ENCODE peak calls at places on chromosomes 12 and 14, in five cellular contexts. One of them, this sample, is unnamed. For H3K27me3 and H3K4me1, the result is how much of the 10 kb centered on the place peaks cover.

GRCh38 chr12:121992059-121992879 is 29.4 kb upstream of the BCL7A start:
- DNase-seq in esophagus squamous epithelium: no peak
- DNase-seq in effector memory CD4-positive, alpha-beta T cell: no peak
- DNase-seq in heart left ventricle: peak
- DNase-seq in tibial artery: no peak
- DNase-seq in this sample: no peak

GRCh38 chr14:49461529-49462401 is 124.4 kb downstream of the RPS29 start:
- DNase-seq in tibial artery: peak
- DNase-seq in esophagus squamous epithelium: peak
- DNase-seq in effector memory CD4-positive, alpha-beta T cell: peak
- DNase-seq in heart left ventricle: no peak
- DNase-seq in this sample: no peak

GRCh38 chr12:127245009-127245408 is 1022.0 kb upstream of the TMEM132C start:
- DNase-seq in tibial artery: no peak
- DNase-seq in esophagus squamous epithelium: no peak
- DNase-seq in heart left ventricle: no peak
- DNase-seq in effector memory CD4-positive, alpha-beta T cell: no peak
- DNase-seq in this sample: no peak

GRCh38 chr14:31070431-31070830 is 44.3 kb upstream of the STRN3 start:
- DNase-seq in esophagus squamous epithelium: no peak
- DNase-seq in tibial artery: no peak
- DNase-seq in effector memory CD4-positive, alpha-beta T cell: no peak
- DNase-seq in heart left ventricle: no peak
- DNase-seq in this sample: peak

GRCh38 chr12:98754095-98754494 is 109.0 kb downstream of the APAF1 start:
- DNase-seq in esophagus squamous epithelium: no peak
- DNase-seq in tibial artery: no peak
- DNase-seq in effector memory CD4-positive, alpha-beta T cell: no peak
- DNase-seq in heart left ventricle: no peak
- DNase-seq in this sample: no peak

GRCh38 chr14:44803239-44803905 is 158.4 kb downstream of the KLHL28 start:
- DNase-seq in heart left ventricle: no peak
- DNase-seq in effector memory CD4-positive, alpha-beta T cell: no peak
- DNase-seq in tibial artery: no peak
- DNase-seq in esophagus squamous epithelium: no peak
- DNase-seq in this sample: no peak

GRCh38 chr14:99899578-99900178 is 106.5 kb downstream of the EML1 start:
- DNase-seq in esophagus squamous epithelium: no peak
- DNase-seq in heart left ventricle: no peak
- DNase-seq in tibial artery: no peak
- DNase-seq in effector memory CD4-positive, alpha-beta T cell: no peak
- DNase-seq in this sample: no peak

GRCh38 chr12:93563807-93564538 is 8.5 kb upstream of the SOCS2 start:
- DNase-seq in esophagus squamous epithelium: no peak
- DNase-seq in tibial artery: no peak
- DNase-seq in heart left ventricle: no peak
- DNase-seq in effector memory CD4-positive, alpha-beta T cell: no peak
- DNase-seq in this sample: no peak

GRCh38 chr12:119727600-119728436 is 59.9 kb downstream of the PRKAB1 start:
- DNase-seq in esophagus squamous epithelium: no peak
- DNase-seq in tibial artery: no peak
- DNase-seq in heart left ventricle: no peak
- DNase-seq in effector memory CD4-positive, alpha-beta T cell: no peak
- DNase-seq in this sample: no peak

GRCh38 chr12:111406474-111407370 is 999 bp downstream of the SH2B3 start:
- DNase-seq in tibial artery: peak
- DNase-seq in effector memory CD4-positive, alpha-beta T cell: peak
- DNase-seq in heart left ventricle: peak
- DNase-seq in esophagus squamous epithelium: no peak
- DNase-seq in this sample: no peak

GRCh38 chr14:101230161-101230850 is 326.8 kb upstream of the RTL1 start:
- DNase-seq in heart left ventricle: no peak
- DNase-seq in esophagus squamous epithelium: no peak
- DNase-seq in tibial artery: no peak
- DNase-seq in effector memory CD4-positive, alpha-beta T cell: no peak
- DNase-seq in this sample: no peak

GRCh38 chr12:7108042-7108927 is 729 bp downstream of the C1RL start:
- DNase-seq in esophagus squamous epithelium: peak
- DNase-seq in effector memory CD4-positive, alpha-beta T cell: peak
- DNase-seq in tibial artery: peak
- DNase-seq in heart left ventricle: peak
- DNase-seq in this sample: peak

GRCh38 chr14:102316048-102316745 is 3.3 kb upstream of the ZNF839 start:
- DNase-seq in esophagus squamous epithelium: no peak
- DNase-seq in effector memory CD4-positive, alpha-beta T cell: no peak
- DNase-seq in heart left ventricle: no peak
- DNase-seq in tibial artery: peak
- DNase-seq in this sample: no peak

GRCh38 chr12:130367003-130367402 is 29.3 kb downstream of the PIWIL1 start:
- DNase-seq in effector memory CD4-positive, alpha-beta T cell: no peak
- DNase-seq in tibial artery: no peak
- DNase-seq in heart left ventricle: no peak
- DNase-seq in esophagus squamous epithelium: no peak
- DNase-seq in this sample: no peak

GRCh38 chr14:38944691-38945090 is 158.3 kb downstream of the SEC23A start:
- DNase-seq in esophagus squamous epithelium: no peak
- DNase-seq in heart left ventricle: no peak
- DNase-seq in effector memory CD4-positive, alpha-beta T cell: no peak
- DNase-seq in tibial artery: no peak
- DNase-seq in this sample: no peak

GRCh38 chr14:58873228-58873953 is 235.6 kb downstream of the DACT1 start:
- DNase-seq in tibial artery: no peak
- DNase-seq in esophagus squamous epithelium: no peak
- DNase-seq in heart left ventricle: no peak
- DNase-seq in effector memory CD4-positive, alpha-beta T cell: no peak
- DNase-seq in this sample: no peak

GRCh38 chr12:6072302-6072752 is 52.1 kb downstream of the VWF start:
- DNase-seq in tibial artery: no peak
- DNase-seq in esophagus squamous epithelium: no peak
- DNase-seq in effector memory CD4-positive, alpha-beta T cell: no peak
- DNase-seq in heart left ventricle: peak
- DNase-seq in this sample: no peak

GRCh38 chr14:49863483-49864262 is 11.1 kb upstream of the NEMF start:
- DNase-seq in effector memory CD4-positive, alpha-beta T cell: no peak
- DNase-seq in esophagus squamous epithelium: no peak
- DNase-seq in heart left ventricle: no peak
- DNase-seq in tibial artery: no peak
- DNase-seq in this sample: peak

GRCh38 chr12:21113266-21113665 is 17.7 kb upstream of the SLCO1B1 start:
- DNase-seq in esophagus squamous epithelium: no peak
- DNase-seq in effector memory CD4-positive, alpha-beta T cell: no peak
- DNase-seq in heart left ventricle: no peak
- DNase-seq in tibial artery: no peak
- DNase-seq in this sample: no peak

GRCh38 chr12:65169311-65170244 is at the start of gene LEMD3:
- DNase-seq in heart left ventricle: peak
- DNase-seq in esophagus squamous epithelium: peak
- DNase-seq in effector memory CD4-positive, alpha-beta T cell: peak
- DNase-seq in tibial artery: peak
- DNase-seq in this sample: peak

GRCh38 chr14:42140001-42140400 is 533.3 kb downstream of the LRFN5 start:
- DNase-seq in heart left ventricle: no peak
- DNase-seq in tibial artery: no peak
- DNase-seq in effector memory CD4-positive, alpha-beta T cell: no peak
- DNase-seq in esophagus squamous epithelium: no peak
- DNase-seq in this sample: no peak

DNA sequence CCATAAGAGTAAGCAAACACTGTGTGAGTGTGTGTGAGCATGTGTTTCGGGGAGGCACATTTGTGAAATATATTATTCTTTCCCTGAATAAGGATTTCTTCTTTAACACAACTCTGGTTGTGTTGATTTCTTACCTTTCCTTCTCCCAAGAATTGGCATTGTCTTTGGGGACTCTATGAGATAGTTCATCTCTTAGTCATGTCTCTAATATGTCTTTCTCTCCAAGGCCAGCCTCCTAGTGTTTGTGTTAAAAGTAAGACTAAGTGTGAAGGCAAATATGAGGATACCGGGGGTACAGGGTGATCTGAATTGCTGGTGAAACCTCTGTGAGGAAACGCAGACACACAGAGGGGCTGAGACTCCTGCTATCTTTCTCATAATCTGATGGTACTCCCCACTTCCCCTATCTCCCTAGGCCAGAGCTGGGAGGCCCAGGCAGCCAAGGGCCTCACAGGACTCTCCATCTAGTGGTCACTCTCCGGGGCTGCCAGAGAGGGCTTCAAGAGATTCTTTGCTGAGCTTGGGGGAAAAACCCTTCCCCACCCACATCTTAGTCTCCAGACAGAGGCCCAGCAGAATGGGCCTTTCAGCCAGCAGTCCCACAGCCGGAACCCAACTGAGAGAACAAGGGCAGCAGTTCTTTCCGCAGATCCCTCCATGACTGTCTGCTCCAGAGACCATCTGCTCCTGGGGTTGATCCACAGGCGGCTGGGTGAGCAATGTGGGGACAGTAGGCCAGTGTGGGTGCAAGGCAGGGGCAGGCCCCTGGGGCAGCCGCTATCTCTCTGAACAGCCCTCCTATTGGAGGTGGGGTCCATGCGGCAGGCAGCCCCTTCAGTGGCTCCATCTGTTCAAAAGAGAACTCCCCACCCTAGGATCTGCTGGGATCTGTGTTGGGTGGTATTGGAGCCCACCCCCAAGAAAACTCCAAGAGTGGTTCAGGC is 5.8 kb upstream of the HOXC12 start:
- DNase-seq in esophagus squamous epithelium: no peak
- DNase-seq in heart left ventricle: no peak
- DNase-seq in tibial artery: no peak
- DNase-seq in effector memory CD4-positive, alpha-beta T cell: no peak
- DNase-seq in this sample: no peak
- H3K27me3 ChIP-seq in esophagus squamous epithelium: half or more
- H3K27me3 ChIP-seq in heart left ventricle: half or more
- H3K27me3 ChIP-seq in tibial artery: under half
- H3K27me3 ChIP-seq in effector memory CD4-positive, alpha-beta T cell: half or more
- H3K27me3 ChIP-seq in this sample: half or more

GRCh38 chr14:94489336-94489735 is 13.3 kb upstream of the SERPINA9 start:
- DNase-seq in esophagus squamous epithelium: no peak
- DNase-seq in effector memory CD4-positive, alpha-beta T cell: no peak
- DNase-seq in tibial artery: no peak
- DNase-seq in heart left ventricle: no peak
- DNase-seq in this sample: no peak

GRCh38 chr14:94485944-94486841 is 10.2 kb upstream of the SERPINA9 start:
- DNase-seq in heart left ventricle: peak
- DNase-seq in effector memory CD4-positive, alpha-beta T cell: peak
- DNase-seq in tibial artery: peak
- DNase-seq in esophagus squamous epithelium: no peak
- DNase-seq in this sample: no peak

GRCh38 chr14:94483729-94484275 is 7.8 kb upstream of the SERPINA9 start:
- DNase-seq in heart left ventricle: no peak
- DNase-seq in effector memory CD4-positive, alpha-beta T cell: no peak
- DNase-seq in esophagus squamous epithelium: no peak
- DNase-seq in tibial artery: no peak
- DNase-seq in this sample: no peak

GRCh38 chr14:94484476-94484875 is 8.5 kb upstream of the SERPINA9 start:
- DNase-seq in heart left ventricle: no peak
- DNase-seq in tibial artery: no peak
- DNase-seq in esophagus squamous epithelium: no peak
- DNase-seq in effector memory CD4-positive, alpha-beta T cell: no peak
- DNase-seq in this sample: no peak

DNA sequence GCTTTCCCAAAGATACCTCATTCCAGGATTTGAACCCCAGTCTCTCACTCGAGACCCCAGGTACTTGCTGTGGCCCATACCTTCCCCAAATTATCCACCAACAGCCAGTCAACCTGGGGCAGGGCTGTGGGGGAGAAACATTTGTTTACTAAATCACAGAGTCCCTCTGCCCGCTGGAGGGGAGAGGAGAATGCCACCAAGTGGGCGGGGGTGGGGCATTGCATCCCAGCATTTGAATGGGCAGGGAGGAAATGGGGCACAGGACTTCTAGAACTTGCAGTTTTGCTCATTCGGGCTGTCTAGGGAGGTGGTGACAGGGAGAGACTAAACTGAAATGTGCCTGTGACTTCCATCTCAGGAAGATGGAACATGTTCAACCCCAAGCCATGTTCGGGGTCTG is 10.9 kb upstream of the SERPINA9 start:
- DNase-seq in heart left ventricle: no peak
- DNase-seq in esophagus squamous epithelium: no peak
- DNase-seq in effector memory CD4-positive, alpha-beta T cell: no peak
- DNase-seq in tibial artery: no peak
- DNase-seq in this sample: no peak
- H3K4me3 ChIP-seq in heart left ventricle: no peak
- H3K4me3 ChIP-seq in esophagus squamous epithelium: no peak
- H3K4me3 ChIP-seq in effector memory CD4-positive, alpha-beta T cell: no peak
- H3K4me3 ChIP-seq in tibial artery: no peak
- H3K4me3 ChIP-seq in this sample: no peak

GRCh38 chr14:91323671-91324605 is 79.4 kb upstream of the GPR68 start:
- DNase-seq in heart left ventricle: peak
- DNase-seq in effector memory CD4-positive, alpha-beta T cell: peak
- DNase-seq in tibial artery: peak
- DNase-seq in esophagus squamous epithelium: peak
- DNase-seq in this sample: peak

GRCh38 chr14:91321131-91321530 is 76.6 kb upstream of the GPR68 start:
- DNase-seq in esophagus squamous epithelium: no peak
- DNase-seq in heart left ventricle: no peak
- DNase-seq in effector memory CD4-positive, alpha-beta T cell: no peak
- DNase-seq in tibial artery: no peak
- DNase-seq in this sample: no peak

GRCh38 chr14:91322623-91323022 is 78.1 kb upstream of the GPR68 start:
- DNase-seq in esophagus squamous epithelium: no peak
- DNase-seq in effector memory CD4-positive, alpha-beta T cell: no peak
- DNase-seq in tibial artery: no peak
- DNase-seq in heart left ventricle: no peak
- DNase-seq in this sample: no peak

GRCh38 chr14:91324606-91324950 is 80.1 kb upstream of the GPR68 start:
- DNase-seq in effector memory CD4-positive, alpha-beta T cell: no peak
- DNase-seq in esophagus squamous epithelium: no peak
- DNase-seq in heart left ventricle: no peak
- DNase-seq in tibial artery: no peak
- DNase-seq in this sample: no peak

DNA sequence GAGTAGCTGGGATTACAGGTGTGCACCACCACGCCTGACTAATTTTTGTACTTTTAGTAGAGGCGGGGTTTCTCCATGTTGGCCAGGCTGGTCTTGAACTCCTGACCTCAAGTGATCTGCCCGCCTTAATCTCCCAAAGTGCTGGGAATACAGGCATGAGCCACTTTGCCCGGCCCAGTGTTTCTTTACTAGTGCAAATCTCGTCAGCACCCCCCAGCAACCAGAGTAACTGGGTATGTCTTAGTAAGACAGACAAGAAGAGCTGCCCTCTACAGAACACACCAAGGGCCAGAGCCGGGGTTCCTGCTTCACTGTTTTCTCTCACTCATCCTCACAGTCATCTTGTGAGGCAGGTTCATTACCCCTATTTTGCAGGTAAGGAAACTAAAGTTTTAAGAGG is 78.5 kb upstream of the GPR68 start:
- DNase-seq in heart left ventricle: no peak
- DNase-seq in effector memory CD4-positive, alpha-beta T cell: no peak
- DNase-seq in tibial artery: no peak
- DNase-seq in esophagus squamous epithelium: no peak
- DNase-seq in this sample: no peak
- H3K4me1 ChIP-seq in heart left ventricle: under half
- H3K4me1 ChIP-seq in effector memory CD4-positive, alpha-beta T cell: under half
- H3K4me1 ChIP-seq in tibial artery: under half
- H3K4me1 ChIP-seq in esophagus squamous epithelium: half or more
- H3K4me1 ChIP-seq in this sample: under half

DNA sequence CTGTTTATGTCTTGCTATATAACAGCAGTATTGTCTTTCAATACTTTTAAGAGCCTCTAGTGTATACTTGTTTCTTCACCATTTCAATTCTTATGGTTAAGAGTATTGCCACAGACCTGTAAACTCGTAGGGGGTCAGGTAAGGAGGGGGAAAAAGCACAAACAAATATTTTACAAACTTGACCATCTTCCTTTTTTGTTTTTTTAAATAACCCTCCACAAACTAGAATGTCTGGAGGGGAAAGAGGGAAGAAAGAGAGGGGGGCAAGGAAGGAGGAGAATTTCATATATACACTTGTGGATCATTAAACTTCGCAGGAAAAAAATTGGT is 4.3 kb downstream of the FOXA1 start:
- DNase-seq in esophagus squamous epithelium: no peak
- DNase-seq in tibial artery: no peak
- DNase-seq in effector memory CD4-positive, alpha-beta T cell: no peak
- DNase-seq in heart left ventricle: no peak
- DNase-seq in this sample: no peak
- H3K27me3 ChIP-seq in esophagus squamous epithelium: under half
- H3K27me3 ChIP-seq in tibial artery: under half
- H3K27me3 ChIP-seq in effector memory CD4-positive, alpha-beta T cell: under half
- H3K27me3 ChIP-seq in heart left ventricle: half or more
- H3K27me3 ChIP-seq in this sample: half or more